ENCODE peak calls at places on chromosomes 16 and 17, in seven cellular contexts. M, N, B, A, R, Z and Q are unnamed samples.

GRCh38 chr16:87490091-87490798 is 2.6 kb downstream of the ZCCHC14 start:
- DNase-seq in R (no peak), A (no peak), B (no peak), M (no peak), N (no peak), Z (peak; percentile 18), Q (no peak)

GRCh38 chr16:15605869-15606520 is 37.0 kb downstream of the MARF1 start:
- DNase-seq in N (no peak), B (no peak), R (no peak), Z (no peak), M (no peak), A (no peak), Q (no peak)

GRCh38 chr16:81524382-81524781 is 79.8 kb downstream of the CMIP start:
- DNase-seq in M (no peak), N (peak; percentile 26), Z (no peak), R (no peak), B (no peak), A (no peak), Q (no peak)

GRCh38 chr17:83091257-83092141 is 12.1 kb downstream of the METRNL start:
- DNase-seq in N (no peak), B (no peak), M (peak; percentile 69), Z (no peak), A (no peak), R (peak; percentile 54), Q (no peak)

GRCh38 chr16:2210386-2211365 is at the start of gene BRICD5:
- DNase-seq in B (no peak), N (no peak), M (no peak), Z (peak; percentile 20), R (no peak), A (no peak), Q (no peak)

GRCh38 chr16:59941581-59941980 is 1207.5 kb upstream of the GOT2 start:
- DNase-seq in N (no peak), R (no peak), B (no peak), M (no peak), Z (no peak), A (no peak), Q (no peak)

GRCh38 chr16:188674-189073 is 8.4 kb downstream of the HBQ1 start:
- DNase-seq in M (no peak), B (no peak), R (no peak), A (no peak), Z (no peak), N (no peak), Q (no peak)

GRCh38 chr16:1003551-1004347 is 22.2 kb downstream of the SOX8 start:
- DNase-seq in N (no peak), R (no peak), M (no peak), B (no peak), A (no peak), Z (no peak), Q (no peak)

GRCh38 chr16:67672306-67672705 is 5.7 kb downstream of the C16orf86 start:
- DNase-seq in M (peak; percentile 73), B (no peak), R (no peak), N (no peak), A (no peak), Z (no peak), Q (no peak)

GRCh38 chr17:34579979-34580684 is 750 bp downstream of the TMEM132E start:
- DNase-seq in N (no peak), A (no peak), R (peak; percentile 20), B (no peak), M (peak; percentile 30), Z (no peak), Q (no peak)

GRCh38 chr17:56710986-56711385 is 117.5 kb downstream of the NOG start:
- DNase-seq in N (no peak), A (no peak), B (no peak), Z (no peak), R (no peak), M (no peak), Q (peak; percentile 56)

GRCh38 chr17:66177048-66177447 is 14.9 kb downstream of the CEP112 start:
- DNase-seq in B (no peak), N (no peak), Z (no peak), A (no peak), M (no peak), R (no peak), Q (no peak)

GRCh38 chr17:39636587-39636926 is 387 bp upstream of the STARD3 start:
- DNase-seq in Z (no peak), R (no peak), M (no peak), N (no peak), B (no peak), A (no peak), Q (no peak)

GRCh38 chr17:79027274-79027924 is 3.4 kb downstream of the C1QTNF1 start:
- DNase-seq in Z (no peak), B (no peak), N (peak; percentile 47), A (no peak), R (peak; percentile 15), M (no peak), Q (no peak)

GRCh38 chr16:12516621-12517309 is 286.9 kb downstream of the CPPED1 start:
- DNase-seq in A (no peak), R (no peak), M (no peak), Z (no peak), B (no peak), N (no peak), Q (no peak)

GRCh38 chr17:5868916-5869475 is 201.2 kb upstream of the WSCD1 start:
- DNase-seq in Z (no peak), M (no peak), A (no peak), R (no peak), N (no peak), B (no peak), Q (no peak)

GRCh38 chr17:78291944-78292910 is 60.8 kb downstream of the TMEM235 start:
- DNase-seq in Z (no peak), M (no peak), A (no peak), N (no peak), R (no peak), B (no peak), Q (no peak)

GRCh38 chr16:35171106-35171505 is 1711.7 kb downstream of the TP53TG3F start:
- DNase-seq in B (no peak), N (no peak), R (no peak), M (no peak), Z (no peak), A (no peak), Q (no peak)

GRCh38 chr17:36610472-36610871 is 9.1 kb downstream of the MRM1 start:
- DNase-seq in Z (no peak), N (peak; percentile 7), M (no peak), B (no peak), A (no peak), R (no peak), Q (no peak)

GRCh38 chr16:50985733-50986132 is 165.3 kb downstream of the SALL1 start:
- DNase-seq in M (no peak), R (no peak), Z (no peak), A (no peak), B (no peak), N (no peak), Q (no peak)

GRCh38 chr16:69428652-69429051 is 4.2 kb downstream of the CYB5B start:
- DNase-seq in M (no peak), B (no peak), A (no peak), R (no peak), N (no peak), Z (no peak), Q (no peak)

GRCh38 chr16:81445926-81446317 is 1.3 kb downstream of the CMIP start:
- DNase-seq in Z (no peak), B (no peak), M (no peak), N (no peak), R (no peak), A (no peak), Q (no peak)

GRCh38 chr17:66165537-66166123 is 26.3 kb downstream of the CEP112 start:
- DNase-seq in N (no peak), Z (peak; percentile 80), A (no peak), B (peak; percentile 32), R (no peak), M (no peak), Q (no peak)

GRCh38 chr16:31064882-31065461 is 9.1 kb downstream of the ZNF668 start:
- DNase-seq in N (peak; percentile 84), Z (peak; percentile 93), M (peak; percentile 37), B (peak; percentile 89), A (peak; percentile 53), R (peak; percentile 69), Q (no peak)

GRCh38 chr17:4740025-4740351 is 260 bp upstream of the CXCL16 start:
- DNase-seq in N (no peak), M (no peak), Z (no peak), A (no peak), R (no peak), B (no peak), Q (no peak)

GRCh38 chr17:33990943-33991706 is 264.0 kb upstream of the CCL2 start:
- DNase-seq in R (no peak), A (no peak), B (no peak), Z (no peak), M (no peak), N (no peak), Q (no peak)

GRCh38 chr17:31509805-31510177 is 118.3 kb downstream of the RAB11FIP4 start:
- DNase-seq in Z (no peak), N (peak; percentile 46), A (no peak), M (no peak), R (no peak), B (no peak), Q (no peak)
- H3K4me3 ChIP-seq in Z (no peak overlapping the region), N (no peak overlapping the region), A (no peak overlapping the region), M (no peak overlapping the region), R (no peak overlapping the region), B (no peak overlapping the region), Q (no peak overlapping the region)

GRCh38 chr16:4140652-4141051 is 24.4 kb upstream of the ADCY9 start:
- DNase-seq in B (peak; percentile 21), N (no peak), Z (peak; percentile 60), A (no peak), M (no peak), R (no peak), Q (peak; percentile 9)
- TF ChIP-seq CTCF in B (no peak), N (no peak), Z (no peak), A (no peak), M (no peak), R (no peak), Q (no peak)

GRCh38 chr16:86285938-86286921 is 224.1 kb upstream of the FOXF1 start:
- DNase-seq in M (no peak), N (no peak), A (no peak), B (no peak), Z (no peak), R (no peak), Q (no peak)
- H3K27me3 ChIP-seq in M (peaks cover 4% of the 10 kb centered on the region), N (peaks cover 2% of the 10 kb centered on the region), A (peaks cover 54% of the 10 kb centered on the region), B (peaks cover 7% of the 10 kb centered on the region), Z (peaks cover 27% of the 10 kb centered on the region), R (peaks cover 53% of the 10 kb centered on the region), Q (peaks cover 60% of the 10 kb centered on the region)

GRCh38 chr16:89764711-89765201 is 43.4 kb downstream of the ZNF276 start:
- DNase-seq in N (no peak), M (peak; percentile 82), A (no peak), B (no peak), Z (no peak), R (no peak), Q (no peak)
- H3K4me3 ChIP-seq in N (peak overlapping the region; percentile 19), M (no peak overlapping the region), A (no peak overlapping the region), B (no peak overlapping the region), Z (no peak overlapping the region), R (no peak overlapping the region), Q (no peak overlapping the region)